ENCODE peak calls at places on chromosome 1, in four cellular contexts. T, W, G and A are unnamed samples.

GRCh38 chr1:235556807-235557206 is 52.6 kb upstream of the B3GALNT2 start:
- DNase-seq in T (no peak), W (no peak), G (no peak), A (no peak)

GRCh38 chr1:7100479-7100878 is 315.2 kb downstream of the CAMTA1 start:
- DNase-seq in T (no peak), W (no peak), G (no peak), A (no peak)

GRCh38 chr1:61287734-61288133 is 205.4 kb downstream of the NFIA start:
- DNase-seq in T (no peak), W (no peak), G (peak), A (peak)

GRCh38 chr1:33314371-33314893 is 6.5 kb downstream of the A3GALT2 start:
- DNase-seq in T (peak), W (no peak), G (no peak), A (no peak)

GRCh38 chr1:205454903-205455335 is 926 bp downstream of the BLACAT1 start:
- DNase-seq in T (no peak), W (no peak), G (no peak), A (no peak)

GRCh38 chr1:6852136-6852890 is 67.1 kb downstream of the CAMTA1 start:
- DNase-seq in T (no peak), W (no peak), G (no peak), A (no peak)

GRCh38 chr1:222634180-222635013 is 16.5 kb downstream of the MIA3 start:
- DNase-seq in T (peak), W (peak), G (peak), A (no peak)

GRCh38 chr1:236627717-236628116 is 23.4 kb upstream of the HEATR1 start:
- DNase-seq in T (no peak), W (no peak), G (no peak), A (no peak)

GRCh38 chr1:7534061-7534825 is 236.9 kb upstream of the VAMP3 start:
- DNase-seq in T (no peak), W (no peak), G (no peak), A (no peak)

GRCh38 chr1:226976671-226977287 is 36.7 kb downstream of the COQ8A start:
- DNase-seq in T (no peak), W (peak), G (no peak), A (no peak)

GRCh38 chr1:159120317-159120716 is 43.8 kb upstream of the AIM2 start:
- DNase-seq in T (no peak), W (no peak), G (no peak), A (no peak)

GRCh38 chr1:14524816-14525215 is 73.7 kb upstream of the KAZN start:
- DNase-seq in T (no peak), W (no peak), G (no peak), A (no peak)

GRCh38 chr1:14520514-14521163 is 77.8 kb upstream of the KAZN start:
- DNase-seq in T (no peak), W (peak), G (no peak), A (no peak)

GRCh38 chr1:14521602-14522001 is 76.9 kb upstream of the KAZN start:
- DNase-seq in T (no peak), W (no peak), G (no peak), A (no peak)

GRCh38 chr1:14519976-14520375 is 78.5 kb upstream of the KAZN start:
- DNase-seq in T (no peak), W (no peak), G (no peak), A (no peak)

DNA sequence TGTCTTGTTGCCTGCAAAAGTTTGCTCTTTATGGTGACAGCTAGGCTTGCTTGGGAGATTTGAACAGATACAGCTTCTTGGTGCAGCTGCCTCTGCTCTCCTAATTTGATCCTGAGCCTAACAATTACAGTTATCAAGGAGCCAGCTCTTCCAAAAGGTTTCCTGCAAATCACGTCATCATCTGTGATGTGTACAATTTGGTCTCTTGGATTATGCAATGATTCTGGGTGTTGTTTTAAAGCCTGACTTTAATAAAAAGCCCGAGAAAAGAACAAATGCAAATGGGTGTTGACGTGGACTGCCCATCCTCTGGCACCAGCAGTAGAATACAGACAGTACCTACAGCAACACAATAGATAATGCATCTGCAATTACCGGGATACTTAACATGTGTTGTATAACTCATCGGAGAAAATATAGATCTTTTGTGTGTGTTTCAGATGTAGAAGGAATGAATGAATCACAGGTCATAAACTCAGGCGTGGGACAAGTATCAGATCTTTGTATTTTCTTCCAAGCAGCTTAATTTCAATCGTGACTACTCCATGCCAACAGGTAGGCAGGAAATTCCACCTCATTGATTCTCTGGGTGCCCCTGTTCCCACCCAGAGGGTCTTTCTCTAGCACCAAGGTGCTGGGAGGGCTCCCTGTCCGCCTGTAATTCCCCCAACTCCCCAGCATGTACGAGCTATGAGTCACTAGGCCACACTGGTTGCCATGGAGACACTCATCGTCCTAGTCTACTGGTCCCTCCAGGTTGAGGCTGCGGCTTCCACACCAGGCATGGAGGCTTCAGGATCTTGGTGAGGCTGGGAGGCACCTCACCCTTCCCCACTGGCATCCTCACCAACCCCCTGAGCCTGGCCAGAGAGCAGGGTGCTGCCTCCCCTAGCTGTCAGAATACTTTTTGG is 75.9 kb upstream of the KAZN start:
- DNase-seq in T (peak), W (peak), G (no peak), A (no peak)
- TF ChIP-seq POLR2A in T (no peak), W (no peak), G (no peak), A (no peak)

GRCh38 chr1:147225193-147225730 is at the start of gene FMO5:
- DNase-seq in T (peak), W (peak), G (peak), A (peak)
- TF ChIP-seq POLR2A in T (no peak), W (no peak), G (peak), A (peak)

DNA sequence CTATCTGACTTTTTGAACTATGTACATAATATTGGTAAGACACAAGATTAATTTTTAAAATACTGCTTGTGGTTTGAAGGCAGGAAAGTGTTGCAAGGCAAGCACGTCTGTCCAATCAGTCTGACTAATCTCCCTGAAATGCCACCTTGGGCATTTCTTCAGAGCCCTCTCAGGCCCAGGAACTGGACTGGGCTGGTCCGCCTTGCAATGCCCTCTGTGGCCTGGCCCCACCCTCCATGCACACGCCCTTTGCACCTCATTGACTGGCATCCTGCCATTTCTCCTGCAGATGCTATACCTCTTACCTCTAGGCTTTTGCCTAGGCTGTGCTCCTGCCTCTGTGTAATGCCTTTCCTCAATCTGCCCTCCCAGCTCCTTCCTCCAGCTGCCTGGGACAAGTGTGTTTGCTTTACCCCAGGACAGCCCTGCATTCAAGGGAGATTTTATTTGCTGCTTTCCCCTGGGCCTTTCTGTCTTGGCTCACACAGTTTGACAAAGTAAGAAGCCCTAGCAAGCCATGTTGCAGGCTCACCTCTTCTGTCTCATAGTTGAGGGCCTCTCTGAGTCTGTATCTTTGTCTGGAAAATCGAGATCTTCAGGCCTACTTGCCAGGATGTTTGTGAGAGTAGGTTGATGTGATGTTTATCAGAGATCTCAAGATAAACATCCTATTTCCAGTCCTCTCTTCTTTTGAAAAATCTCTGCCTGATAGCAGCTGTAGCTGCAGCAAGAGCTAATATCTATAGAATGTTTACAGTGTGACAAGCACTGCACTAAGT is 149.2 kb upstream of the JUN start:
- DNase-seq in T (no peak), W (no peak), G (peak), A (peak)
- TF ChIP-seq POLR2A in T (no peak), W (no peak), G (no peak), A (no peak)

GRCh38 chr1:245987577-245987976 is 519.5 kb downstream of the SMYD3 start:
- DNase-seq in T (no peak), W (no peak), G (no peak), A (no peak)

GRCh38 chr1:245987997-245988392 is 519.1 kb downstream of the SMYD3 start:
- DNase-seq in T (no peak), W (no peak), G (no peak), A (no peak)

GRCh38 chr1:245986404-245987221 is 520.5 kb downstream of the SMYD3 start:
- DNase-seq in T (no peak), W (no peak), G (no peak), A (no peak)

GRCh38 chr1:245987222-245987545 is 519.9 kb downstream of the SMYD3 start:
- DNase-seq in T (no peak), W (no peak), G (no peak), A (no peak)

GRCh38 chr1:245988393-245989078 is 518.5 kb downstream of the SMYD3 start:
- DNase-seq in T (no peak), W (no peak), G (no peak), A (no peak)
- TF ChIP-seq POLR2A in T (no peak), W (no peak), G (no peak), A (no peak)

GRCh38 chr1:154417338-154417608 is 12.1 kb downstream of the IL6R start:
- DNase-seq in T (no peak), W (no peak), G (no peak), A (no peak)

GRCh38 chr1:154418062-154418897 is 13.1 kb downstream of the IL6R start:
- DNase-seq in T (peak), W (no peak), G (peak), A (peak)

GRCh38 chr1:154419620-154420020 is 14.5 kb downstream of the IL6R start:
- DNase-seq in T (peak), W (peak), G (peak), A (peak)

GRCh38 chr1:154420172-154420571 is 15.0 kb downstream of the IL6R start:
- DNase-seq in T (peak), W (peak), G (peak), A (peak)

GRCh38 chr1:154418898-154419619 is 13.9 kb downstream of the IL6R start:
- DNase-seq in T (no peak), W (no peak), G (no peak), A (no peak)
- TF ChIP-seq POLR2A in T (no peak), W (no peak), G (no peak), A (no peak)

GRCh38 chr1:24414884-24415333 is 693 bp upstream of the NIPAL3 start:
- DNase-seq in T (no peak), W (no peak), G (no peak), A (no peak)

GRCh38 chr1:24415910-24416665 is 486 bp downstream of the NIPAL3 start:
- DNase-seq in T (peak), W (no peak), G (peak), A (no peak)

GRCh38 chr1:24417681-24418080 is 2.1 kb downstream of the NIPAL3 start:
- DNase-seq in T (no peak), W (no peak), G (no peak), A (no peak)

GRCh38 chr1:24415334-24415909 is at the start of gene NIPAL3:
- DNase-seq in T (peak), W (peak), G (peak), A (peak)

DNA sequence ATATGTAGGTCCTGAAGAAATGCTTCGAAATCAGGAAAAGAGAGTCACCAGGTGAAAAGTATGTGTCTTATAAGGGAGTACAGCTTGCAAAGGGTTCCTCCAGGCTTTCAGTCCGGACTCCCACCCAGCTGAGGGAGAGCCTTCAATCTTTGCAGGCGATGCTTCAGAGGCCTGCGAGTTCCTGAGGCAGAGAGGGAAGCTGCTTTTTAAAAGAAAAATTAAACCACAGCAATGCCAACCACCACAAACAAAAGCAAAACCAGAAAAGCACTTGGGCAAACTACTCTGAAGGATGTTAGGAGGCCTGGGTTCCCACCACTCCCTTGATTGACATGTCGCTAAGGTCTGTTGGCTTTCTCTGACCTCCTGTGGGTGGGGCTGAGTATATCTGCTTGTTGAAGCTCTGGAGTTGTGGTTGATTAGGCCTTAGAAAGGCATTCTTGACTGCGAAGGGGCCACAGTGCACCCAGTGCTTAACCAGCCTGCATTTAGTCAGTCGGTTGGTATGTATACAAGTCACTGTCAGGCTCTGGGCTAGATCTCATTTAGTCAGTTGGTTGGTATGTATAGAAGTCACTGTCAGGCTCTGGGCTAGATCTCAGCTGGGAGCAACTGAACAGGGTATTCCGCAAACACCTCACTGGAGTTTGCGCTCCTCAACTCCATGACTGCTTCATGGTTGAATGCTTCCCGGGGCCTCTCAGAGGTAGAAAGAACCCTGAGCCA is 1.2 kb downstream of the NIPAL3 start:
- DNase-seq in T (no peak), W (no peak), G (no peak), A (peak)
- TF ChIP-seq POLR2A in T (no peak), W (no peak), G (no peak), A (no peak)

DNA sequence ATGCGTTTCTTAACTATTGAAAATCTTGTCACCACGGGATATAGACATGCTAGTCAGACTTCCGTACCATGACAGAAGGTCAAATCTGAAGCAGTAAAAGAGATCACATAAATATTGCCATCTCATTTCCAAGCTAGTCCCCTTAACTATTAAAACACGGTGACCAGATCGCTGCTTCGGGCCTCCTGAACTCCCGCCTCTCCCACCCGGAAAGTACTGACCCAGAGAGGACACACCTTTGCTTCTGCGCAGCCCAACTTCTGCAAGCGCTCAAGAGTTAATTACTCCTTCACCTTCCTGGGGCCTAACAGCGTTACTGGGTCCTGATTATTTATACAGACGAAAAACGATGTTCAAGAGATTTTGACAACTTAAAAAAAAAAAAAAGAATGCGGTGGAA is 747 bp downstream of the SORT1 start:
- DNase-seq in T (no peak), W (no peak), G (no peak), A (peak)
- TF ChIP-seq POLR2A in T (no peak), W (no peak), G (no peak), A (no peak)